ENCODE peak calls at places on chromosomes 4 and X, in seven cellular contexts. G is GM23248; D is HL-60; V is ovary; Z is A549; E is neuronal stem cell; Y is effector memory CD4-positive, alpha-beta T cell. L is an unnamed sample.

GRCh38 chrX:43862434-43862833 is 19.8 kb downstream of the MAOB start:
- DNase-seq in Z (no peak), D (no peak), E (no peak), Y (no peak), G (no peak), V (no peak), L (no peak)

GRCh38 chr4:113881256-113881655 is 98.2 kb downstream of the ARSJ start:
- DNase-seq in Y (no peak), G (peak; percentile 51), D (no peak), E (no peak), V (no peak), Z (no peak), L (no peak)

GRCh38 chrX:9785252-9785943 is 831 bp upstream of the SHROOM2 start:
- DNase-seq in Z (no peak), Y (no peak), D (no peak), E (no peak), G (no peak), V (no peak), L (no peak)

GRCh38 chr4:79181190-79181589 is 144.7 kb downstream of the NAA11 start:
- DNase-seq in V (no peak), G (no peak), D (no peak), E (no peak), Y (no peak), Z (no peak), L (no peak)

GRCh38 chr4:16204505-16204904 is 21.8 kb downstream of the TAPT1 start:
- DNase-seq in G (no peak), D (no peak), E (no peak), Y (no peak), V (no peak), Z (no peak), L (no peak)

GRCh38 chr4:128516568-128516967 is 229.0 kb upstream of the PGRMC2 start:
- DNase-seq in Z (no peak), Y (no peak), G (peak; percentile 78), D (no peak), E (no peak), V (no peak), L (peak; percentile 50)

GRCh38 chr4:60034371-60034770 is 1165.8 kb upstream of the ADGRL3 start:
- DNase-seq in Z (no peak), D (no peak), Y (no peak), E (no peak), G (no peak), V (no peak), L (no peak)

GRCh38 chr4:42132099-42132498 is 20.4 kb downstream of the BEND4 start:
- DNase-seq in D (no peak), Z (no peak), E (no peak), V (no peak), G (no peak), Y (no peak), L (no peak)

GRCh38 chr4:6179362-6179761 is 21.0 kb downstream of the JAKMIP1 start:
- DNase-seq in E (no peak), D (no peak), Z (no peak), G (no peak), V (no peak), Y (peak; percentile 25), L (no peak)

GRCh38 chr4:89301902-89302301 is 5.7 kb downstream of the GPRIN3 start:
- DNase-seq in E (no peak), Z (no peak), D (no peak), V (no peak), Y (no peak), G (no peak), L (peak; percentile 50)

GRCh38 chr4:89303177-89303576 is 4.4 kb downstream of the GPRIN3 start:
- DNase-seq in D (no peak), V (no peak), E (no peak), Y (peak; percentile 51), G (no peak), Z (peak; percentile 91), L (peak; percentile 94)

GRCh38 chr4:89305712-89306437 is 1.7 kb downstream of the GPRIN3 start:
- DNase-seq in V (no peak), E (no peak), G (peak; percentile 65), Z (peak; percentile 71), D (no peak), Y (no peak), L (peak; percentile 42)

GRCh38 chr4:89305028-89305427 is 2.6 kb downstream of the GPRIN3 start:
- DNase-seq in V (no peak), G (no peak), D (no peak), Z (peak; percentile 46), E (no peak), Y (no peak), L (peak; percentile 38)

DNA sequence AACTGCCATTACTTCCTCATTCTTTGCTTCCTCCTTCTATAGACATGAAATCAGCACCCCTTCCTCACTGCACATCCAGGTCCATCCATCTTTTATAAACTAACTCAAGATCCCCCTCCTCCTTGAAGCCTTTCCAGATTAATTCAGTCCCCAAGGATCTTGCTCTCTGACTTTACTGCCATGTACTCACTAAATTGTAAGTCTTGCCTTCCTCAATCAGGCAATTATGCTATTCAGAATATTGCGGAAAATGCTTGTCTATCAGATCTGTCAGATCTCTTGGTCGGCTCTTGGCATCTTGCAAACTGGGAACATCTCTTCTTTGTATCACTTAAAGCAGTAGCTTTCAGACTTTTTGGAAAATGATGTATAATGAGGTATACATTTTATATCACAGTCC is 3.6 kb downstream of the GPRIN3 start:
- DNase-seq in Y (no peak), E (no peak), Z (no peak), V (no peak), G (no peak), D (no peak), L (no peak)
- H3K27ac ChIP-seq in Y (peak overlapping the region; percentile 87), E (no peak overlapping the region), Z (peak overlapping the region; percentile 88), V (no peak overlapping the region), G (no peak overlapping the region), D (no peak overlapping the region), L (peak overlapping the region; percentile 100)

GRCh38 chr4:119593698-119594097 is 34.9 kb downstream of the PDE5A start:
- DNase-seq in G (no peak), Y (no peak), Z (no peak), D (no peak), V (no peak), E (no peak), L (no peak)

GRCh38 chr4:119597377-119597776 is 31.2 kb downstream of the PDE5A start:
- DNase-seq in D (no peak), G (no peak), Z (no peak), Y (no peak), V (no peak), E (no peak), L (no peak)

GRCh38 chr4:119589165-119589564 is 39.4 kb downstream of the PDE5A start:
- DNase-seq in Y (no peak), G (no peak), Z (no peak), E (no peak), D (no peak), V (no peak), L (no peak)

GRCh38 chr4:119587796-119588195 is 40.8 kb downstream of the PDE5A start:
- DNase-seq in D (no peak), V (no peak), Z (no peak), E (no peak), Y (no peak), G (no peak), L (no peak)

DNA sequence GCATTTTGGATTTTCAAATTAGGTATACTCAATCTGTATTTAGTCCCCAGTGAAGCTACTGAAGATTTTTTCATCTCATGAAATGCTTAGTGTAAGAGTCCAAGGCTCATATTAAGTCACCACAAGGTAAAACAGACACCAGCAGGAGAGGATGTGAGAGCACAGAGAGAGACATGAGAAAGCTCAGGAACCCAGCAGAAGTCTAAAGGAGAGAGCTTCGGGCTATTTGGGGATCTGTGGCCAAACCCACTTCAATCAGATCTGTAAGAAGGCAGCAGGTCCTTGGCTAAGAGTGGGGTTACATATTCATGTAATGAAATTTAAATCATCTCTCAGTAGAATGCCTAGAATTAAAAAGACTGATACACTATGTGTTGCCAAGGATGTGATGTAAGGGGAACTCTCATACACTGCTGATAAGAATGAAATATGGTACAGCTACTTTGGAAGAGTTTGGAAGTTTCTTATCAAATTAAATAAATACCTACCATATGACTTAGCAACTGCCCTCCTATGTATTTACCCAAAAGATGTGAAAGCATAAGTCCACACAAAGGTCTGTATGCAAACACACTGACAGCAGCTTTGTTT is 35.8 kb downstream of the PDE5A start:
- DNase-seq in V (no peak), D (no peak), Z (no peak), Y (no peak), E (no peak), G (no peak), L (no peak)
- H3K27ac ChIP-seq in V (no peak overlapping the region), D (no peak overlapping the region), Z (no peak overlapping the region), Y (no peak overlapping the region), E (no peak overlapping the region), G (no peak overlapping the region), L (no peak overlapping the region)

DNA sequence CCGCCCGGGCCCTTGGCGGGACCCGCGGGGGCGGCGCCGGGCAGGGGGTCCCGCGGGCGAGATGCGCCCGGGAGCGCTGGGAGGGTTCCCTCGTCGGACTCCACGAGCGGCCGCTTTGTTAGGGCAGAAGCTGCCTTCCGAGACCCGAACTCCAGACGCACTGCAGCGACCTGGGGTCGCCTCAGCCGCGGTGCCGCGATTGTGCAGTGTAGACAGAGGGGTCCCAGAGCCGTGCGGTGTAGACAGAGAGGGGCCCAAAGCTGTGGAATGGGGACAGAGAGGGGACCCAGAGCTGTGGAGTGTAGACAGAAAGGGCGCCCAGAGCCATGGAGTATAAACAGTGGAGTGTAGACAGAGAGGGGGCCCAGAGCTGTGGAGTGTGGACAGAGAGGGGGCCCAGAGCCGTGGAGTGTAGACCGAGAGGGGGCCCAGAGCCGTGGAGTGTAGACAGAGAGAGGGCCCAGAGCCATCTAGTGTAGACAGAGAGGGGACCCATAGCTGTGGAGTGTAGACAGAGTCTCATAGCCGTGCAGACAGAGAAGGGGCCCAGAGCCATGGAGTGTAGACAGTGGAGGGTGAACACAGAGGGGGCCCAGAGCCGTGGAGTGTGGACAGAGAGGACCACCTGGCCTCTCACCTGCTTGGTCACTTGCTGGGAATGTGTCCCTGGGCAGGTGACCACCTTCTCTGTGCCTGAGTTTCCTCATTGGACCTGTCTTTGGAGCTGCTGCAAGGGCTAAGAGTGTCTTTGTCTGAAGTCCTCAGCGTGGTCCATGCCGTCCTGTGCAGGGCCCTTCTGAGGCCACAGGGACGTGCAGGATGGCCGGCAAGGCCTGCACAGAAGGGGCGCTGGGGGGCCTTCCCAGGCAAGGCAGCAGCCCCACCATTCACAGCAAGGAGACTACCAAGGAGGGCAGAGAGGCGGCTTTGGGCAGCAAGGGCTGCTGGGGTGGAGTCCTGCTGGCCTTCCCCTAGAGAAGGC is 880 bp downstream of the RGS12 start:
- DNase-seq in E (no peak), G (peak; percentile 15), Z (no peak), V (no peak), Y (no peak), D (no peak), L (no peak)
- H3K27ac ChIP-seq in E (peak overlapping the region; percentile 91), G (peak overlapping the region; percentile 31), Z (peak overlapping the region; percentile 97), V (peak overlapping the region; percentile 83), Y (peak overlapping the region; percentile 14), D (no peak overlapping the region), L (no peak overlapping the region)

GRCh38 chr4:163166041-163166579 is 580 bp downstream of the NAF1 start:
- DNase-seq in Z (peak; percentile 52), G (peak; percentile 83), Y (peak; percentile 24), E (peak; percentile 57), D (peak; percentile 38), V (peak; percentile 52), L (peak; percentile 49)

GRCh38 chr4:163164110-163164509 is 2.6 kb downstream of the NAF1 start:
- DNase-seq in G (no peak), V (no peak), D (no peak), Y (no peak), E (no peak), Z (no peak), L (no peak)

GRCh38 chr4:163164591-163164990 is 2.1 kb downstream of the NAF1 start:
- DNase-seq in D (peak; percentile 42), Z (no peak), G (peak; percentile 39), Y (no peak), V (no peak), E (no peak), L (no peak)

GRCh38 chr4:163165217-163166017 is 1.3 kb downstream of the NAF1 start:
- DNase-seq in G (peak; percentile 33), D (peak; percentile 8), V (no peak), Z (no peak), E (no peak), Y (no peak), L (no peak)

GRCh38 chr4:163161536-163162205 is 5.0 kb downstream of the NAF1 start:
- DNase-seq in V (no peak), D (no peak), G (peak; percentile 82), E (no peak), Z (no peak), Y (no peak), L (no peak)
- H3K27ac ChIP-seq in V (no peak overlapping the region), D (no peak overlapping the region), G (peak overlapping the region; percentile 72), E (no peak overlapping the region), Z (no peak overlapping the region), Y (no peak overlapping the region), L (no peak overlapping the region)